ENCODE peak calls at places on chromosomes 16 and 17, in nine cellular contexts. Z is GM19239, U is RCC 7860, T is fibroblast of the conjunctiva, X is K562, C is AG10803, O is small intestine, J is ascending aorta, P is MV-4-11. R is an unnamed sample.

GRCh38 chr16:64975821-64976220 is 146.0 kb downstream of the CDH11 start:
- DNase-seq in Z (no peak), T (no peak), C (peak; percentile 65), X (no peak), P (no peak), J (no peak), U (no peak), O (no peak), R (no peak)

GRCh38 chr16:6177781-6178180 is 1080.2 kb upstream of the EEF2KMT start:
- DNase-seq in C (no peak), X (no peak), T (no peak), J (no peak), P (no peak), O (no peak), U (no peak), Z (no peak), R (no peak)

GRCh38 chr17:50100480-50100883 is 5.3 kb downstream of the PDK2 start:
- DNase-seq in P (no peak), C (no peak), U (no peak), O (peak; percentile 77), Z (no peak), T (no peak), X (no peak), J (no peak), R (no peak)

GRCh38 chr17:70563301-70563820 is 394.0 kb downstream of the KCNJ2 start:
- DNase-seq in C (peak; percentile 21), X (no peak), O (peak; percentile 15), P (no peak), U (no peak), Z (no peak), T (no peak), J (no peak), R (no peak)

GRCh38 chr16:75535901-75536300 is at the start of gene CHST5:
- DNase-seq in O (peak; percentile 96), P (no peak), C (no peak), X (no peak), U (no peak), T (no peak), J (no peak), Z (no peak), R (no peak)

GRCh38 chr16:19502395-19503131 is 19.3 kb downstream of the GDE1 start:
- DNase-seq in O (peak; percentile 75), X (peak; percentile 70), P (peak; percentile 79), Z (peak; percentile 40), T (peak; percentile 68), U (peak; percentile 32), C (peak; percentile 72), J (peak; percentile 65), R (peak; percentile 58)

GRCh38 chr17:78923660-78924453 is 1.3 kb downstream of the TIMP2 start:
- DNase-seq in Z (peak; percentile 80), O (peak; percentile 89), T (no peak), U (no peak), C (no peak), X (peak; percentile 57), J (no peak), P (peak; percentile 10), R (peak; percentile 92)

GRCh38 chr17:27339836-27340550 is 46.1 kb downstream of the WSB1 start:
- DNase-seq in T (no peak), J (no peak), X (peak; percentile 88), U (peak; percentile 22), C (no peak), P (no peak), Z (no peak), O (no peak), R (no peak)

GRCh38 chr17:75345514-75346167 is 56.4 kb upstream of the SLC25A19 start:
- DNase-seq in U (no peak), P (peak; percentile 69), O (no peak), J (no peak), T (no peak), C (no peak), Z (no peak), X (no peak), R (no peak)

GRCh38 chr16:87780385-87780989 is 14.7 kb upstream of the KLHDC4 start:
- DNase-seq in J (no peak), Z (peak; percentile 33), T (no peak), X (peak; percentile 29), C (peak; percentile 48), O (peak; percentile 12), P (peak; percentile 99), U (peak; percentile 64), R (peak; percentile 82)

GRCh38 chr16:82439678-82440293 is 187.0 kb upstream of the CDH13 start:
- DNase-seq in U (no peak), X (peak; percentile 17), C (peak; percentile 10), T (no peak), P (no peak), Z (peak; percentile 4), O (peak; percentile 2), J (no peak), R (no peak)

GRCh38 chr17:38881600-38882191 is 11.8 kb downstream of the LASP1 start:
- DNase-seq in J (no peak), X (peak; percentile 60), T (peak; percentile 70), O (no peak), P (peak; percentile 71), Z (no peak), C (peak; percentile 40), U (no peak), R (no peak)

GRCh38 chr17:82228842-82229685 is at the start of gene SLC16A3:
- DNase-seq in X (no peak), O (peak; percentile 63), T (no peak), U (no peak), Z (peak; percentile 98), J (peak; percentile 76), C (peak; percentile 80), P (peak; percentile 50), R (peak; percentile 95)

GRCh38 chr17:60076811-60077210 is 1.9 kb downstream of the HEATR6 start:
- DNase-seq in X (no peak), P (no peak), U (no peak), C (no peak), Z (no peak), O (no peak), T (no peak), J (no peak), R (no peak)

GRCh38 chr17:51770031-51770759 is 388.3 kb downstream of the CA10 start:
- DNase-seq in X (no peak), C (no peak), J (no peak), T (no peak), U (no peak), P (no peak), Z (no peak), O (no peak), R (no peak)

GRCh38 chr16:2985893-2986355 is 5.7 kb upstream of the PKMYT1 start:
- DNase-seq in T (no peak), P (no peak), U (no peak), Z (no peak), O (no peak), J (no peak), X (no peak), C (no peak), R (no peak)

GRCh38 chr17:38674013-38674748 is 576 bp downstream of the EPOP start:
- DNase-seq in P (no peak), C (no peak), U (no peak), X (peak; percentile 63), Z (no peak), O (no peak), T (no peak), J (no peak), R (peak; percentile 88)

GRCh38 chr17:69269174-69269998 is 40.8 kb upstream of the ABCA10 start:
- DNase-seq in J (no peak), P (peak; percentile 28), C (peak; percentile 72), T (peak; percentile 54), O (no peak), Z (no peak), U (no peak), X (no peak), R (no peak)